ENCODE peak calls at places on chromosomes 3 and 15, in seven cellular contexts. S, O, X, I, N, J and W are unnamed samples.

GRCh38 chr15:100537326-100537725 is 8.6 kb upstream of the CERS3 start:
- DNase-seq in X (no peak), I (no peak), S (no peak), N (no peak), J (no peak), O (no peak), W (no peak)

GRCh38 chr3:10485806-10486205 is 19.6 kb downstream of the ATP2B2 start:
- DNase-seq in S (no peak), X (no peak), J (no peak), I (no peak), O (no peak), N (no peak), W (no peak)

GRCh38 chr3:32334675-32335074 is 57.0 kb upstream of the CMTM7 start:
- DNase-seq in O (peak; percentile 4), S (no peak), J (no peak), N (no peak), I (no peak), X (no peak), W (no peak)

GRCh38 chr3:64792458-64792857 is 104.7 kb upstream of the ADAMTS9 start:
- DNase-seq in O (no peak), I (no peak), X (no peak), N (no peak), J (no peak), S (no peak), W (no peak)

GRCh38 chr15:75176404-75176761 is 25.3 kb upstream of the C15orf39 start:
- DNase-seq in S (no peak), O (no peak), X (no peak), J (no peak), I (no peak), N (no peak), W (no peak)

GRCh38 chr3:128804817-128805166 is 74.6 kb upstream of the ACAD9 start:
- DNase-seq in N (peak; percentile 68), O (no peak), X (no peak), I (no peak), J (no peak), S (no peak), W (no peak)

GRCh38 chr15:81941479-81941878 is 104.3 kb downstream of the MEX3B start:
- DNase-seq in I (no peak), S (no peak), J (no peak), X (no peak), N (no peak), O (peak; percentile 96), W (no peak)

GRCh38 chr3:116007000-116007399 is 383.7 kb downstream of the GAP43 start:
- DNase-seq in O (no peak), J (peak; percentile 14), I (no peak), N (no peak), S (no peak), X (no peak), W (no peak)

GRCh38 chr15:74801311-74801997 is 11.2 kb upstream of the LMAN1L start:
- DNase-seq in S (no peak), X (no peak), I (no peak), N (no peak), J (no peak), O (no peak), W (no peak)